ENCODE peak calls at places on chromosomes 13 and 19, in five cellular contexts. F is amniotic stem cell; J is stimulated activated CD8-positive, alpha-beta memory T cell treated with anti-CD3 and anti-CD28 coated beads, Interleukin-2, amount 100 ng/mL, for 1 hour; L is mucosa of descending colon; N is HT1080. K is an unnamed sample.
A peak's percentile ranks its signal among the peaks of the same experiment; 100 is the strongest.

GRCh38 chr19:39372047-39372802 is 18.7 kb downstream of the PAF1 start:
- DNase-seq in N (peak; percentile 58), L (no peak), F (peak; percentile 75), J (no peak), K (peak; percentile 20)

GRCh38 chr13:39381456-39381855 is 221.5 kb downstream of the LHFPL6 start:
- DNase-seq in F (no peak), N (no peak), L (no peak), J (no peak), K (no peak)

GRCh38 chr13:107835339-107836018 is 379.9 kb downstream of the LIG4 start:
- DNase-seq in J (no peak), L (no peak), F (peak; percentile 38), N (peak; percentile 84), K (peak; percentile 68)

GRCh38 chr13:38530492-38530891 is 156.4 kb upstream of the FREM2 start:
- DNase-seq in L (no peak), F (no peak), N (no peak), J (no peak), K (peak; percentile 5)

GRCh38 chr13:66723606-66724005 is 506.5 kb downstream of the PCDH9 start:
- DNase-seq in L (no peak), J (no peak), N (no peak), F (no peak), K (no peak)

GRCh38 chr19:17385878-17386611 is 8.0 kb downstream of the CCDC194 start:
- DNase-seq in N (peak; percentile 55), L (peak; percentile 68), J (peak; percentile 34), F (no peak), K (no peak)

GRCh38 chr19:35449347-35450043 is 1.4 kb downstream of the FFAR2 start:
- DNase-seq in F (no peak), N (no peak), L (no peak), J (no peak), K (peak; percentile 46)

GRCh38 chr19:18784786-18785120 is 6.4 kb downstream of the COMP start:
- DNase-seq in L (no peak), N (no peak), F (no peak), J (no peak), K (no peak)

GRCh38 chr13:91017031-91017668 is 330.3 kb upstream of the MIR17HG start:
- DNase-seq in N (peak; percentile 73), L (no peak), F (no peak), J (no peak), K (peak; percentile 42)

GRCh38 chr19:31214086-31214485 is 135.2 kb downstream of the TSHZ3 start:
- DNase-seq in F (peak; percentile 96), L (peak; percentile 86), J (peak; percentile 70), N (peak; percentile 99), K (peak; percentile 99)

GRCh38 chr13:39527961-39528720 is 74.9 kb downstream of the LHFPL6 start:
- DNase-seq in J (no peak), F (peak; percentile 86), L (no peak), N (peak; percentile 96), K (peak; percentile 79)

GRCh38 chr13:97289514-97290298 is 67.6 kb downstream of the MBNL2 start:
- DNase-seq in F (no peak), N (no peak), L (no peak), J (no peak), K (no peak)

GRCh38 chr13:38017320-38017719 is 147.7 kb upstream of the TRPC4 start:
- DNase-seq in N (no peak), L (no peak), J (no peak), F (no peak), K (no peak)

GRCh38 chr13:29081036-29081435 is 260.9 kb downstream of the MTUS2 start:
- DNase-seq in J (no peak), F (no peak), N (peak; percentile 20), L (no peak), K (no peak)

GRCh38 chr19:47505506-47505905 is 9.4 kb downstream of the NAPA start:
- DNase-seq in L (no peak), J (no peak), N (no peak), F (no peak), K (no peak)

GRCh38 chr13:95002968-95003813 is 290.8 kb upstream of the SOX21 start:
- DNase-seq in L (no peak), F (no peak), N (no peak), J (no peak), K (no peak)

GRCh38 chr19:46068345-46069258 is 27.8 kb upstream of the IGFL4 start:
- DNase-seq in F (peak; percentile 78), N (peak; percentile 96), J (no peak), L (no peak), K (peak; percentile 99)

GRCh38 chr13:101621099-101621498 is 168.6 kb downstream of the ITGBL1 start:
- DNase-seq in L (no peak), J (no peak), N (no peak), F (no peak), K (no peak)

GRCh38 chr13:33884506-33885221 is 66.7 kb downstream of the RFC3 start:
- DNase-seq in J (no peak), L (no peak), N (no peak), F (no peak), K (no peak)

GRCh38 chr19:51131780-51132680 is 7.3 kb downstream of the SIGLEC9 start:
- DNase-seq in N (peak; percentile 30), F (no peak), J (no peak), L (peak; percentile 56), K (no peak)

GRCh38 chr19:33040994-33041827 is 23.5 kb downstream of the RHPN2 start:
- DNase-seq in N (no peak), F (no peak), J (no peak), L (peak; percentile 76), K (peak; percentile 15)

K was measured in mammary epithelial cell.